ENCODE peak calls at places on chromosomes 7 and 10, in four cellular contexts. A is memory B cell, N is endothelial cell, K is fibroblast of the conjunctiva. Q is an unnamed sample.
A peak's percentile ranks its signal among the peaks of the same experiment; 100 is the strongest.

GRCh38 chr7:16933296-16934248 is 51.8 kb upstream of the AGR3 start:
- DNase-seq in K (no peak), A (no peak), N (no peak), Q (no peak)

GRCh38 chr10:131532745-131533341 is 221.3 kb upstream of the TCERG1L start:
- DNase-seq in K (no peak), N (no peak), A (no peak), Q (no peak)

GRCh38 chr10:86067436-86068050 is 299.1 kb downstream of the GRID1 start:
- DNase-seq in N (no peak), A (no peak), K (no peak), Q (no peak)

GRCh38 chr7:46486264-46487206 is 565.5 kb upstream of the IGFBP3 start:
- DNase-seq in A (no peak), N (no peak), K (peak; percentile 33), Q (no peak)

GRCh38 chr10:98416989-98417388 is 2.0 kb upstream of the PYROXD2 start:
- DNase-seq in N (no peak), A (no peak), K (no peak), Q (no peak)

GRCh38 chr10:5573968-5574641 is 49.3 kb downstream of the CALML3 start:
- DNase-seq in K (no peak), N (no peak), A (no peak), Q (no peak)

GRCh38 chr7:104775581-104775980 is 238.4 kb upstream of the KMT2E start:
- DNase-seq in K (no peak), N (no peak), A (no peak), Q (no peak)

GRCh38 chr10:122279725-122280141 is 8.6 kb downstream of the BTBD16 start:
- DNase-seq in A (no peak), K (peak; percentile 28), N (peak; percentile 81), Q (no peak)

GRCh38 chr10:5563991-5564536 is 39.3 kb downstream of the CALML3 start:
- DNase-seq in K (no peak), N (no peak), A (no peak), Q (no peak)

GRCh38 chr7:27116019-27116411 is 13.5 kb upstream of the HOXA2 start:
- DNase-seq in K (no peak), N (no peak), A (no peak), Q (no peak)

GRCh38 chr10:79451046-79451699 is 5.7 kb upstream of the ZCCHC24 start:
- DNase-seq in K (no peak), A (no peak), N (no peak), Q (no peak)

GRCh38 chr7:140653319-140654108 is 12.9 kb upstream of the DENND2A start:
- DNase-seq in A (peak; percentile 34), N (peak; percentile 69), K (peak; percentile 70), Q (no peak)

GRCh38 chr7:151366872-151367207 is 25.2 kb downstream of the NUB1 start:
- DNase-seq in K (no peak), A (no peak), N (no peak), Q (no peak)

GRCh38 chr7:155181768-155182167 is 111.6 kb downstream of the HTR5A start:
- DNase-seq in A (no peak), N (no peak), K (no peak), Q (no peak)

GRCh38 chr7:135769403-135769802 is 20.8 kb upstream of the FAM180A start:
- DNase-seq in K (no peak), A (no peak), N (no peak), Q (no peak)

GRCh38 chr10:42519761-42520460 is 118.5 kb downstream of the ZNF33B start:
- DNase-seq in K (no peak), A (no peak), N (no peak), Q (no peak)

GRCh38 chr7:102966450-102966849 is 53.6 kb downstream of the LRRC17 start:
- DNase-seq in K (no peak), N (no peak), A (no peak), Q (no peak)